ENCODE peak calls at places on chromosome 11, in four cellular contexts. C is K562, J is GM12878, U is SK-N-SH. Q is an unnamed sample.

GRCh38 chr11:68256331-68256741 is 15.4 kb downstream of the C11orf24 start:
- DNase-seq in C (peak), U (no peak), J (no peak), Q (peak)

GRCh38 chr11:131079036-131079435 is 162.8 kb upstream of the SNX19 start:
- DNase-seq in U (no peak), C (no peak), J (no peak), Q (peak)

GRCh38 chr11:4991066-4991465 is 3.6 kb upstream of the OR51L1 start:
- DNase-seq in C (peak), J (no peak), U (no peak), Q (peak)

GRCh38 chr11:30855383-30856006 is 269.3 kb upstream of the MPPED2 start:
- DNase-seq in C (no peak), U (peak), J (no peak), Q (peak)

GRCh38 chr11:44950625-44951472 is at the start of gene TP53I11:
- DNase-seq in J (no peak), C (peak), U (peak), Q (peak)

GRCh38 chr11:113475160-113475761 is at the start of gene DRD2:
- DNase-seq in J (no peak), U (peak), C (peak), Q (no peak)

GRCh38 chr11:26993965-26994446 is at the start of gene FIBIN:
- DNase-seq in U (no peak), C (no peak), J (no peak), Q (peak)

GRCh38 chr11:27205269-27205668 is 157.7 kb downstream of the CCDC34 start:
- DNase-seq in U (no peak), J (no peak), C (no peak), Q (no peak)

GRCh38 chr11:79600747-79601146 is 159.9 kb upstream of the TENM4 start:
- DNase-seq in U (no peak), J (no peak), C (no peak), Q (no peak)

GRCh38 chr11:72113170-72113808 is 794 bp upstream of the ANAPC15 start:
- DNase-seq in C (no peak), U (no peak), J (no peak), Q (peak)

GRCh38 chr11:120212926-120213325 is 2.1 kb downstream of the OAF start:
- DNase-seq in C (no peak), J (no peak), U (no peak), Q (no peak)

GRCh38 chr11:45076761-45077160 is 69.7 kb upstream of the PRDM11 start:
- DNase-seq in C (no peak), J (no peak), U (no peak), Q (no peak)

GRCh38 chr11:44826922-44827643 is 100.3 kb downstream of the TSPAN18 start:
- DNase-seq in J (no peak), C (no peak), U (no peak), Q (no peak)

GRCh38 chr11:74490945-74491344 is 2.6 kb downstream of the LIPT2 start:
- DNase-seq in U (no peak), C (no peak), J (no peak), Q (no peak)

GRCh38 chr11:74485868-74486267 is 7.7 kb downstream of the LIPT2 start:
- DNase-seq in J (no peak), C (no peak), U (no peak), Q (no peak)

GRCh38 chr11:74492974-74493815 is at the start of gene LIPT2:
- DNase-seq in U (peak), C (peak), J (peak), Q (peak)

GRCh38 chr11:74492084-74492483 is 1.4 kb downstream of the LIPT2 start:
- DNase-seq in C (no peak), U (no peak), J (no peak), Q (no peak)

DNA sequence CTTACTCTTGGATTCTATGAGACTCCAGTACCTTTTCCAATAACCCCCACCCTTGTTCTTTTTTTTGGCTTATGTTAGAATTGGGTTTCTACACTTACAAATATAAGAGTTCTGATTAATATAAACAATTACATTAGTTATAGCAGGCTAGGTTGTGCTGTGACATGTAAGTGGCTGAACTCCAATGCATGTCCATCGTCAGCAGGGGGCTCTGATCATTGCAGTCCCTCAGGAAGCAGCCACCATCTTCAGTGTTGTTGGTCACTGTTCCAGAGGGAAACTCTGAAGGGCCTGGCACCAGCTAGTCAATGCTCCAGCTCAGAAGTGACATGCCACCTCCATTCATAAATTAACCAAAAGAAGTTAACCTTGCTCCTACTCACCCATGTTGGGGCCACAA is 5.6 kb downstream of the LIPT2 start:
- DNase-seq in C (no peak), J (no peak), U (no peak), Q (no peak)
- TF ChIP-seq MXI1 in C (no peak), J (no peak), U (no peak), Q (no peak)

DNA sequence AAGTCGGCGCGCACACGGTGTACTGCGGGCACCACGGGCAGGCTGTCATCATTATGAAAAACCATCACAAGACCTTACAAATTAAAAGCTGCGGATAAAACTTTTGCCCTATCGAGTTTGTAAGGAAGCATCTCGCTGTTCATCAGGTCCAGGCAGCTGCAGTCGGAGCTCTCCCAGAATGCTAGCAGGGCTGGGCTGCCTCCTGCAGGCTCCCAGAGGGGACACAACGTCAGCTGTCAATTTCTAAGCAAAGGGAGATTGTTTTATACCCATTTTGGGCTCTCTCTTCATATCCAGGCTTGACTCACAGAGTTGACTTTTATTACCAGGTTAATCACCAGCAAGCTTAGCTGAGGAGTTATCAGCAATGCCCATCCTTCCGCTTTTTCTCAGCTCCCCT is 375.1 kb downstream of the OPCML start:
- DNase-seq in J (no peak), U (peak), C (no peak), Q (no peak)
- TF ChIP-seq RCOR1 in J (no peak), U (no peak), C (no peak), Q (no peak)

DNA sequence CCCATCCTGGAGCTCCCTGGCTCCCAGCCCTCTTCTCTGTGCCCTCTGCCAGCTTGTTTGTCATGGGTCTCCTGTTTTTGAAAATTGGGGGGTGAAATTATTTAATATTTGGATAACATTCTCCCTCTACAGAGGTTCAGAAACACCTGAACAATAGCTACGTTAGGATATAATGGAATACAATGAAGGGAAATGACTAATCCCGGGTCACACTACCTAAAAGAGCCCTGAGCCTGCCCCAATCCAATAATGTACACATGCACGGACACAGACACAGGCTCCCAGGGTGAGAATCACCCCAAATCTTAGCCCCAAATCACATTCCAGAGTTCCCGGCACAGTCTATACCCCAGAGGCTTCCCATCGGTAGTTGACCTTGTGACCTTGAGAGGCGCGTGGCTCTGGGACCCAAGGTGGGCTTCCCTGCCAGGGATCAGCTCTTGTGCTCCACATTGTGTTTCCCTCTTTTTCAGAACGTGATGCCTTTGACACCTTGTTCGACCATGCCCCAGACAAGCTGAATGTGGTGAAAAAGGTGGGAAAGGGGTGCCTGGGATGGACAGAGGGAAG is 135.5 kb downstream of the PARVA start:
- DNase-seq in U (no peak), J (no peak), C (no peak), Q (no peak)
- TF ChIP-seq RAD21 in U (no peak), J (no peak), C (no peak), Q (no peak)

GRCh38 chr11:76259299-76259908 is 53.1 kb upstream of the WNT11 start:
- DNase-seq in U (no peak), J (no peak), C (no peak), Q (no peak)
- TF ChIP-seq MXI1 in U (no peak), J (no peak), C (no peak), Q (no peak)

DNA sequence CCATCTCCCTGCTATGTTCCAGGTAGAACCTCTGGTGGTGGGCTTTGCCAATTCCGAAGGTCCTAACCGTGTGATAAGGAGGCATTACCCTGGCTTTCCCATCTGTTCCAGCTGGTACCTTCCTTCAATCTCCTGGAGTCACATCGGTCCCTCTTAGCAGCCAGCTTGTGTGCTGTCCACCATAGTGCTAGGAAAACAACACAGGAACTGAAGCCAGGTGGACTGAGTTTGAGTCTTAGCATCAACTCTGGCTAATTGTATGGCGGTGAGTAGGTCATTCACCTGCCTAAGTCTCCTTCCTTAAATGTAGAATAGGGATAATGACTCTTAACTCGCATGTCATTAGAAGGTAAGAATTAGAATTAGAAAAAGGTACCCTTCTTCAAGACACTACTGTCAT is 159.6 kb upstream of the E2F8 start:
- DNase-seq in U (no peak), C (no peak), J (no peak), Q (no peak)
- TF ChIP-seq RCOR1 in U (no peak), C (no peak), J (no peak), Q (no peak)